ENCODE peak calls at places on chromosomes 5 and 9, in six cellular contexts. Y is naive thymus-derived CD8-positive, alpha-beta T cell; O is NCI-H1930; Q is stimulated activated CD8-positive, alpha-beta memory T cell treated with anti-CD3 and anti-CD28 coated beads, Interleukin-7, amount 100 ng/mL, for 1 hour; S is A549; X is T follicular helper cell. B is an unnamed sample.

GRCh38 chr5:132006331-132007120 is 4.9 kb downstream of the ACSL6 start:
- DNase-seq in O (no peak), S (no peak), Y (no peak), X (no peak), Q (no peak), B (no peak)

GRCh38 chr5:164298165-164298564 is 792.7 kb downstream of the MAT2B start:
- DNase-seq in Q (no peak), Y (no peak), X (no peak), S (no peak), O (no peak), B (no peak)

GRCh38 chr9:11933926-11934325 is 759.3 kb upstream of the TYRP1 start:
- DNase-seq in X (no peak), Y (no peak), O (no peak), S (no peak), Q (no peak), B (no peak)

GRCh38 chr5:32505718-32506117 is 61.2 kb upstream of the ZFR start:
- DNase-seq in X (no peak), O (no peak), Q (no peak), S (no peak), Y (no peak), B (no peak)

GRCh38 chr5:150364004-150364403 is 6.5 kb downstream of the TCOF1 start:
- DNase-seq in X (no peak), Q (no peak), S (no peak), Y (no peak), O (no peak), B (no peak)

GRCh38 chr5:58933891-58934628 is 351.2 kb downstream of the RAB3C start:
- DNase-seq in O (no peak), S (no peak), Q (no peak), Y (peak), X (no peak), B (no peak)

GRCh38 chr9:4769321-4770080 is 23.2 kb upstream of the RCL1 start:
- DNase-seq in X (no peak), Y (no peak), Q (no peak), O (no peak), S (no peak), B (no peak)

GRCh38 chr9:95157491-95158151 is 159.9 kb downstream of the FANCC start:
- DNase-seq in S (no peak), Q (no peak), X (no peak), O (no peak), Y (no peak), B (no peak)

GRCh38 chr5:60649288-60649917 is 50.6 kb downstream of the DEPDC1B start:
- DNase-seq in O (no peak), X (no peak), Q (no peak), S (peak), Y (no peak), B (no peak)

GRCh38 chr9:23598994-23599393 is 227.0 kb downstream of the ELAVL2 start:
- DNase-seq in Q (no peak), X (no peak), S (no peak), Y (no peak), O (no peak), B (no peak)

GRCh38 chr9:90508940-90509339 is 133.7 kb downstream of the DIRAS2 start:
- DNase-seq in O (no peak), S (no peak), Y (no peak), Q (no peak), X (no peak), B (no peak)

GRCh38 chr5:179187229-179187678 is 127.1 kb downstream of the ZNF354C start:
- DNase-seq in Q (no peak), Y (no peak), S (no peak), O (no peak), X (no peak), B (no peak)